ENCODE peak calls at places on chromosome 10, in ten cellular contexts. C, I, R, B, O, F, A, K, M and E are unnamed samples.

GRCh38 chr10:70234668-70235447 is 1.6 kb upstream of the PPA1 start:
- DNase-seq in C (no peak), M (no peak), O (no peak), K (peak; percentile 90), F (no peak), A (peak; percentile 91), I (peak; percentile 33), B (peak; percentile 57), R (no peak), E (no peak)

GRCh38 chr10:114100848-114101741 is 57.4 kb downstream of the ADRB1 start:
- DNase-seq in R (peak; percentile 33), C (no peak), B (peak; percentile 48), O (peak; percentile 63), A (peak; percentile 33), I (peak; percentile 35), M (no peak), K (peak; percentile 48), F (no peak), E (peak; percentile 35)

GRCh38 chr10:60148266-60148840 is 241.3 kb downstream of the ANK3 start:
- DNase-seq in C (peak; percentile 73), K (peak; percentile 94), F (no peak), A (peak; percentile 91), O (no peak), I (no peak), R (peak; percentile 56), M (no peak), B (no peak), E (no peak)

GRCh38 chr10:61465807-61466425 is 12.7 kb upstream of the TMEM26 start:
- DNase-seq in F (no peak), C (no peak), K (peak; percentile 21), R (no peak), B (no peak), A (peak; percentile 25), O (no peak), M (no peak), I (no peak), E (no peak)

GRCh38 chr10:47152861-47153349 is 147.1 kb upstream of the GDF10 start:
- DNase-seq in C (peak; percentile 14), O (no peak), M (no peak), B (no peak), R (no peak), I (no peak), K (peak; percentile 28), F (no peak), A (no peak), E (no peak)

GRCh38 chr10:121080324-121080807 is 229.2 kb downstream of the WDR11 start:
- DNase-seq in M (no peak), K (peak; percentile 29), B (no peak), R (no peak), I (no peak), F (no peak), O (no peak), C (no peak), A (no peak), E (peak; percentile 69)

GRCh38 chr10:121696854-121697253 is 98.6 kb upstream of the FGFR2 start:
- DNase-seq in K (no peak), A (no peak), I (no peak), F (no peak), M (no peak), C (peak; percentile 35), B (peak; percentile 29), R (no peak), O (no peak), E (no peak)

GRCh38 chr10:31602541-31603244 is 283.7 kb downstream of the ZEB1 start:
- DNase-seq in F (peak; percentile 63), K (peak; percentile 75), R (peak; percentile 84), C (peak; percentile 41), I (peak; percentile 92), O (peak; percentile 69), M (no peak), B (peak; percentile 88), A (peak; percentile 87), E (peak; percentile 80)

GRCh38 chr10:104391150-104391968 is 37.7 kb downstream of the CFAP58 start:
- DNase-seq in M (no peak), C (peak; percentile 46), I (no peak), R (no peak), K (no peak), F (no peak), A (no peak), O (no peak), B (no peak), E (no peak)

GRCh38 chr10:14700551-14700950 is 74.1 kb downstream of the FAM107B start:
- DNase-seq in R (no peak), M (no peak), I (no peak), F (no peak), C (no peak), O (no peak), B (no peak), K (no peak), A (no peak), E (no peak)

GRCh38 chr10:27620425-27621397 is 116.6 kb downstream of the RAB18 start:
- DNase-seq in F (no peak), C (no peak), M (no peak), B (no peak), A (peak; percentile 47), O (no peak), K (no peak), I (peak; percentile 27), R (no peak), E (peak; percentile 50)

GRCh38 chr10:62454696-62455451 is 80.7 kb downstream of the ZNF365 start:
- DNase-seq in C (peak; percentile 60), A (peak; percentile 83), B (no peak), M (no peak), R (no peak), F (no peak), K (peak; percentile 75), O (no peak), I (peak; percentile 43), E (peak; percentile 49)

GRCh38 chr10:77532068-77532467 is 105.5 kb downstream of the KCNMA1 start:
- DNase-seq in A (peak; percentile 77), O (no peak), C (no peak), I (no peak), B (no peak), K (peak; percentile 38), F (no peak), M (no peak), R (no peak), E (no peak)

GRCh38 chr10:55163388-55163972 is 362.4 kb upstream of the PCDH15 start:
- DNase-seq in O (no peak), F (no peak), K (no peak), A (no peak), B (no peak), I (no peak), M (no peak), C (no peak), R (no peak), E (no peak)
- TF ChIP-seq CTCF in O (no peak), F (no peak), K (no peak), A (no peak), B (no peak), I (no peak), M (no peak), C (no peak), R (no peak), E (no peak)

GRCh38 chr10:97040248-97040584 is 145.5 kb downstream of the SLIT1 start:
- DNase-seq in R (no peak), C (no peak), B (no peak), F (no peak), I (no peak), M (no peak), O (no peak), A (no peak), K (no peak), E (no peak)

GRCh38 chr10:97039538-97040247 is 146.1 kb downstream of the SLIT1 start:
- DNase-seq in M (no peak), I (no peak), K (no peak), R (no peak), B (no peak), C (no peak), A (no peak), O (no peak), F (no peak), E (no peak)

GRCh38 chr10:97034958-97035769 is 150.6 kb downstream of the SLIT1 start:
- DNase-seq in A (no peak), B (no peak), K (no peak), C (no peak), I (no peak), M (no peak), F (no peak), R (no peak), O (no peak), E (no peak)

GRCh38 chr10:97038688-97039087 is 147.1 kb downstream of the SLIT1 start:
- DNase-seq in K (no peak), M (no peak), B (no peak), O (no peak), A (no peak), I (no peak), F (no peak), C (no peak), R (no peak), E (no peak)

DNA sequence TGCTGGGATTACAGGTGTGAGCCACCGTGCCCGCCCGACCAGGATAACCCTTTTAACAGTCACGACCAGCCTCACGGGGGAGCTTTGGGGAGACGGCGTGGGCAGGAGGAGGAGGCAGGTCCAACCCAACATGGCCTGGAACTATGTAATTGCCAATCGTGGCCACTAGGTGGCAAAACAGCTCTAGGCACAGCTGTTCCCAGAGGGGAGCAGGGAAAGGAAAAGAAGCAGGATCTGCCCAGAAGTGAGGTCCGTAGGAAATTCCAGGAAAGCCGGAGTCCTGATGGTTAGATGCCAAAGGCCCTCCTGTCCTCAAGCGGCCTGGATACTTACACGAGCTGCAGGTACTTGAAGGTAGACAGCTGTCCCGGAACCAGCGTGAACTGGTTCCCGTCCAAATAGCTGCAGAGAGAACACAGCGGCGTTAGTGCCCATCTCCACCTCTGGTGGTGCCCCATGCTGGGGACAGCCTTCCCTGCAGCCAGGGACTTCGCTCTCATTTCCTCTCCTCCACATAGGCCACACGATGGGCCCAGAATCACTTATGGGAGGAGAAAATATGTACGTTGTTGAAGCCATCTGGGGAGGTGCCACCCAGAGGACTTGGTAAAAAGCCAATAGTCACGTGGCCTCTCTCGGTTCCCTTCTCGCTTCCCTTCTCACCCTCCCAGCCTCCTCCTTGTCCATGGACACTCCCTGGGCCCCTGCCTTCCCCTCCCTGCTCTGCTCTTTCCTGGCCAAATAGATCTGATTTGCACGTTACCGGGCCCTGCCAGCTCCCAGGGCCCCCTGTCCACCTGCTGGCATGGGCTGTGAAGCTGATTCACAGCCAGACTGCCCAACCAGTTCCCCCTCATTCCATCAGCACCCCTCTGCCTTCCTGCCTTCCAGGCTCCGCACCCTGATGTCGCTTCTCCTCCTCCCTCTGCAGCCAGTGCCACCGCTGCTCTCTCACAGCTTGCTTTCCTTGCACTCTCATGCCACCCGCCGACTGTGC is 148.1 kb downstream of the SLIT1 start:
- DNase-seq in B (peak; percentile 85), K (peak; percentile 79), C (peak; percentile 85), M (no peak), R (peak; percentile 83), I (peak; percentile 73), O (peak; percentile 88), F (peak; percentile 78), A (peak; percentile 84), E (peak; percentile 69)
- H3K4me3 ChIP-seq in B (no peak overlapping the region), K (peak overlapping the region; percentile 37), C (peak overlapping the region; percentile 33), M (peak overlapping the region; percentile 11), R (no peak overlapping the region), I (peak overlapping the region; percentile 56), O (no peak overlapping the region), F (peak overlapping the region; percentile 54), A (peak overlapping the region; percentile 62), E (no peak overlapping the region)

GRCh38 chr10:75593690-75594556 is 162.5 kb downstream of the LRMDA start:
- DNase-seq in A (no peak), B (no peak), R (no peak), C (no peak), K (no peak), O (no peak), M (no peak), I (no peak), F (no peak), E (no peak)
- TF ChIP-seq CTCF in A (no peak), B (no peak), R (peak; percentile 21), C (peak; percentile 6), K (peak; percentile 11), O (no peak), M (no peak), I (no peak), F (peak; percentile 19), E (no peak)

GRCh38 chr10:7006614-7007013 is 404.2 kb downstream of the SFMBT2 start:
- DNase-seq in B (no peak), I (no peak), C (no peak), O (no peak), M (no peak), A (no peak), K (no peak), R (no peak), F (no peak), E (no peak)
- H3K4me3 ChIP-seq in B (no peak overlapping the region), I (no peak overlapping the region), C (no peak overlapping the region), O (no peak overlapping the region), M (no peak overlapping the region), A (no peak overlapping the region), K (no peak overlapping the region), R (no peak overlapping the region), F (no peak overlapping the region), E (no peak overlapping the region)